ENCODE peak calls at places on chromosomes 6 and 20, in nine cellular contexts. Q is brain microvascular endothelial cell, V is bronchial epithelial cell, K is H1, N is astrocyte of the spinal cord, M is PC-9, D is BE2C, S is SJSA1, E is neural progenitor cell. G is an unnamed sample.

GRCh38 chr6:22062807-22063408 is 233.9 kb downstream of the PRL start:
- DNase-seq in Q (no peak), V (peak), K (no peak), N (no peak), M (no peak), D (no peak), S (no peak), E (no peak), G (peak)

GRCh38 chr6:37517411-37517812 is 17.7 kb upstream of the CCDC167 start:
- DNase-seq in Q (no peak), V (no peak), K (no peak), N (no peak), M (no peak), D (no peak), S (no peak), E (no peak), G (peak)

GRCh38 chr6:144340541-144341371 is 55.6 kb downstream of the UTRN start:
- DNase-seq in Q (no peak), V (peak), K (no peak), N (no peak), M (no peak), D (no peak), S (no peak), E (no peak), G (no peak)

GRCh38 chr6:33858053-33858475 is 54.3 kb upstream of the MLN start:
- DNase-seq in Q (no peak), V (no peak), K (no peak), N (no peak), M (no peak), D (no peak), S (no peak), E (no peak), G (no peak)

GRCh38 chr6:149449831-149450678 is 34.8 kb downstream of the ZC3H12D start:
- DNase-seq in Q (no peak), V (no peak), K (no peak), N (no peak), M (no peak), D (no peak), S (no peak), E (no peak), G (no peak)

GRCh38 chr6:143676437-143677045 is 1.2 kb upstream of the PHACTR2 start:
- DNase-seq in Q (no peak), V (no peak), K (no peak), N (no peak), M (no peak), D (no peak), S (no peak), E (peak), G (no peak)

GRCh38 chr20:5781798-5782750 is 31.9 kb downstream of the SHLD1 start:
- DNase-seq in Q (no peak), V (no peak), K (no peak), N (no peak), M (peak), D (no peak), S (no peak), E (peak), G (no peak)

GRCh38 chr6:167697316-167697715 is 129.4 kb upstream of the AFDN start:
- DNase-seq in Q (no peak), V (peak), K (no peak), N (peak), M (no peak), D (peak), S (no peak), E (no peak), G (no peak)

GRCh38 chr6:148453906-148454305 is 111.3 kb downstream of the SASH1 start:
- DNase-seq in Q (no peak), V (no peak), K (no peak), N (no peak), M (no peak), D (no peak), S (no peak), E (no peak), G (no peak)

GRCh38 chr6:70714716-70715257 is 47.1 kb downstream of the SMAP1 start:
- DNase-seq in Q (no peak), V (no peak), K (no peak), N (no peak), M (no peak), D (no peak), S (no peak), E (no peak), G (no peak)

GRCh38 chr6:70717038-70717801 is 49.5 kb downstream of the SMAP1 start:
- DNase-seq in Q (no peak), V (peak), K (no peak), N (no peak), M (no peak), D (no peak), S (no peak), E (no peak), G (no peak)
- H3K4me3 ChIP-seq in Q (no peak), V (no peak), K (no peak), N (no peak), M (no peak), D (no peak), S (no peak), E (no peak), G (no peak)

GRCh38 chr20:889110-889509 is 27.0 kb downstream of the ANGPT4 start:
- DNase-seq in Q (no peak), V (peak), K (no peak), N (no peak), M (no peak), D (no peak), S (no peak), E (no peak), G (no peak)

GRCh38 chr20:891121-892080 is 24.7 kb downstream of the ANGPT4 start:
- DNase-seq in Q (no peak), V (no peak), K (no peak), N (no peak), M (no peak), D (no peak), S (no peak), E (no peak), G (no peak)

GRCh38 chr20:889932-890463 is 26.1 kb downstream of the ANGPT4 start:
- DNase-seq in Q (no peak), V (no peak), K (no peak), N (no peak), M (no peak), D (no peak), S (no peak), E (no peak), G (no peak)

GRCh38 chr20:888057-888456 is 28.1 kb downstream of the ANGPT4 start:
- DNase-seq in Q (no peak), V (no peak), K (no peak), N (no peak), M (no peak), D (no peak), S (no peak), E (no peak), G (no peak)

DNA sequence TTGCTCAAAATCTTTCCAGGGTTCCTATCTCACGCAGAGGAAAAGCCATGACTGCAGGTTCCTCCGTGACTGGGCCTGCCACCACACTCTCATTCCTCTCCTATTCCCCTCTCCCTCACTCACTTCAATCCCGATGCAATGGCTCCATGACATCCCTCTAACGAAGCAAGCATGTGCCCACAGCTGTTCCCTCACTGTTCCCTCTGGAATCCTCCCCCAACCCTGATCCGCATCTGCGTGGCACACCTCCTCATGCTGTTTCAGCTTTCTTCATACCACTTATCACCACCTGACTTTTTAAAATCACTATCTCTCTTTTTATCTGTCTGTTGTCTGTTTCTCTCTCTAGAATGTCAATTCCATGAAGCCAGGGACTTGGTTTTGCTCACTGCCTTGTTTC is 25.5 kb downstream of the ANGPT4 start:
- DNase-seq in Q (no peak), V (no peak), K (no peak), N (no peak), M (no peak), D (no peak), S (no peak), E (no peak), G (no peak)
- H3K4me3 ChIP-seq in Q (no peak), V (no peak), K (no peak), N (no peak), M (no peak), D (no peak), S (no peak), E (no peak), G (no peak)

GRCh38 chr6:111971181-111971829 is 82.6 kb upstream of the CCN6 start:
- DNase-seq in Q (no peak), V (no peak), K (no peak), N (no peak), M (no peak), D (no peak), S (no peak), E (no peak), G (no peak)

GRCh38 chr6:111975501-111975900 is 78.4 kb upstream of the CCN6 start:
- DNase-seq in Q (no peak), V (no peak), K (no peak), N (no peak), M (no peak), D (no peak), S (no peak), E (no peak), G (no peak)

GRCh38 chr6:111973897-111974639 is 79.8 kb upstream of the CCN6 start:
- DNase-seq in Q (peak), V (peak), K (no peak), N (peak), M (no peak), D (no peak), S (no peak), E (no peak), G (no peak)

GRCh38 chr6:111971866-111972532 is 81.9 kb upstream of the CCN6 start:
- DNase-seq in Q (no peak), V (no peak), K (no peak), N (peak), M (no peak), D (no peak), S (no peak), E (no peak), G (no peak)

DNA sequence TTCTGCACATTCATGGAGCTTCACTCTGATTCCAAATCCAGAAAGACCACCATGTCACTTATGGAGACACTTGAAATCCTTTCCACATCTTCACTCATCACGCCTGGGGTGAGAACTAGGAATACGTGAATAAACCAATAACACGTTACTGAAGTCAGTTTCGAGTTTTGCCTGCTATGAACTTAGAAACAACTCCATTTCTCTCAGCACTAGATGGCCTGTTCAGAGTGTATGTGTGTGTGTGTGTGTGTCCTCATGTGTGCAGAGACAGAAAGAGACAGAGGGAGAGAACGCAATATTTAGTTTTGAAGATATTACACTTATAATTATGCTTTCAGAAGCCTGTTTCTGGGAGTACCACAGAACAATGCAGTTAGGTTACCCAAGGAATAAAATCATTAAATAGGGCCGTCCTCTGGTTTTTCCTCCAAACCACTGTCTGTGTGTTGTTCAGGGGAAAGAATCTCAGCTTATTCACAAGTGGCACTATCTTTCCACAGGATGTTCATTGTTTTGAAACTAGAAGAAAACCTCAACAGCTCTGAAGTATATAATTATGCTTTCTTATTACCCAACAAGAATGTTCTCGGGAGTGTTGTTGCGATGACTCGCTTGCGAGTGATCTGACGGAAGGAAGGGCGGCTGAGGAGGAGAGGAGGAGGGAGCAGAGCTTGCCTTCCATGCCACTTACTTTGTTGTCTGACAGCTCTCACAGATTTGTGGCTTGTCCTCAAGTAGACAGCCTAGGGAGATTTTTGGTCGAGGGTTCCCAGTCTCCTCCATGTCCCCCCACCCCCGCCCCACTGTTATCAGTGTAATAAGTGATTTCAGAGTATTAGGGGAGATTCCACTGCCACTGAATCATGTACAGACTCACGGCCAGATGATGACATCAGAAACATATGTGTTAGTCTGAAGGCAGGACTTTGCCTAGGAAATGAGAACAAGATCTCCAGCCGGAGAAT is 80.9 kb upstream of the CCN6 start:
- DNase-seq in Q (peak), V (peak), K (no peak), N (peak), M (peak), D (no peak), S (peak), E (no peak), G (no peak)
- H3K4me3 ChIP-seq in Q (peak), V (no peak), K (no peak), N (peak), M (peak), D (no peak), S (peak), E (no peak), G (no peak)

GRCh38 chr6:45457141-45457540 is 79.4 kb upstream of the SUPT3H start:
- DNase-seq in Q (no peak), V (peak), K (no peak), N (no peak), M (no peak), D (no peak), S (no peak), E (no peak), G (no peak)
- H3K4me3 ChIP-seq in Q (no peak), V (no peak), K (no peak), N (no peak), M (no peak), D (no peak), S (no peak), E (no peak), G (no peak)

DNA sequence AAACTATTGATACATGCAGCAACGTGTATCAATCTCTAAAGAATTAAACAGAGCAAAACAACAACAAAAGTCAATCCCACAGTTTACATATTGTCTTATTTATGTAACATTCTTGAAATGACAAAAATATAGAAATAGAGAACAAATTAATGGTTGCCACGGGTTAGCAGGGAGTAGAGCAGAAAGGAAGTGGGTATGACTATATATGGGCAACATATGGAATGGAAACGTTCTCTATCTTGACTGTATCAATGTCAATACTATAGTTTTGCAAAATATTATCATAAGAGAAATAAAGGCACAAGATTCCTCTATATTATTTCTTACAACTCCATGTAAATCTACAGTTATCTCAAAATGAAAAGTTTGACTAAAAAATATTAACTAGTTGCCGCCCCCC is 12.8 kb downstream of the AK9 start:
- DNase-seq in Q (no peak), V (no peak), K (no peak), N (no peak), M (no peak), D (no peak), S (no peak), E (no peak), G (no peak)
- H3K4me3 ChIP-seq in Q (no peak), V (no peak), K (no peak), N (no peak), M (no peak), D (no peak), S (no peak), E (peak), G (no peak)

GRCh38 chr6:151690768-151691562 is 116.5 kb upstream of the ESR1 start:
- DNase-seq in Q (no peak), V (no peak), K (no peak), N (no peak), M (no peak), D (no peak), S (no peak), E (no peak), G (no peak)
- H3K4me3 ChIP-seq in Q (no peak), V (no peak), K (no peak), N (no peak), M (no peak), D (no peak), S (no peak), E (no peak), G (no peak)

GRCh38 chr6:169521825-169522224 is 180.0 kb downstream of the WDR27 start:
- DNase-seq in Q (no peak), V (no peak), K (no peak), N (no peak), M (no peak), D (no peak), S (no peak), E (no peak), G (no peak)

GRCh38 chr6:169530762-169531143 is 171.1 kb downstream of the WDR27 start:
- DNase-seq in Q (no peak), V (no peak), K (no peak), N (no peak), M (no peak), D (no peak), S (no peak), E (no peak), G (no peak)

GRCh38 chr6:169529931-169530761 is 171.7 kb downstream of the WDR27 start:
- DNase-seq in Q (no peak), V (no peak), K (no peak), N (peak), M (no peak), D (no peak), S (no peak), E (no peak), G (no peak)

GRCh38 chr6:169528755-169529154 is 173.1 kb downstream of the WDR27 start:
- DNase-seq in Q (no peak), V (no peak), K (no peak), N (no peak), M (no peak), D (no peak), S (no peak), E (no peak), G (no peak)

GRCh38 chr6:169527306-169527705 is 174.5 kb downstream of the WDR27 start:
- DNase-seq in Q (no peak), V (peak), K (no peak), N (peak), M (no peak), D (no peak), S (no peak), E (no peak), G (no peak)
- H3K4me3 ChIP-seq in Q (no peak), V (no peak), K (no peak), N (no peak), M (no peak), D (no peak), S (no peak), E (no peak), G (no peak)

DNA sequence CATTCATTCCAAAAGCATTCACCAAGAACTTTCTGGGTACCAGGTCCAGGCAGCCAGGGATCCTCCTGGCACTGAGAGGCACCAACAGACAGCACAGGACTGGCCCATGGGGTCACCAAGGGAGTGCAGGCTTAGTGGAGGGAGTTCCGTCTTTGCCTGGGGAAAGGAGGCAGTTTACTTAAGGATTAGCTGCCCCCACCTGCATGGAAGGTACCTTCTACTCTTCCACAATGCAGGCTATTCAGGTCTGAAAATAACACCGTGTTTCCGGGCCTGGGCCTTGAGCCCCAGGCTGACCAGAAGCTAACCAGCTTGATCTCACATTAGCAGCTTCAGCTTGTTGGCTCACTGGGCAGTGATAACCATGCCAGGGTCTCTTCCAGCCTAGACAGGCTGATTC is 199.4 kb downstream of the FOXA2 start:
- DNase-seq in Q (no peak), V (no peak), K (no peak), N (no peak), M (no peak), D (no peak), S (no peak), E (no peak), G (no peak)
- H3K4me3 ChIP-seq in Q (no peak), V (no peak), K (no peak), N (no peak), M (no peak), D (no peak), S (no peak), E (no peak), G (no peak)